ENCODE peak calls at places on chromosomes 11 and 22, in six cellular contexts. X is MCF 10A, I is ELR, K is AG10803, T is C1 segment of cervical spinal cord, D is NCI-H1930. S is an unnamed sample.

GRCh38 chr11:10304495-10305261 is at the start of gene ADM:
- DNase-seq in X (peak), I (peak), K (peak), T (peak), D (peak), S (peak)

GRCh38 chr11:20131744-20132666 is 28.3 kb downstream of the DBX1 start:
- DNase-seq in X (peak), I (peak), K (peak), T (peak), D (no peak), S (peak)

GRCh38 chr22:41833369-41834004 is 582 bp downstream of the SREBF2 start:
- DNase-seq in X (peak), I (peak), K (peak), T (peak), D (no peak), S (peak)

GRCh38 chr11:70399681-70400112 is 1.4 kb downstream of the CTTN start:
- DNase-seq in X (peak), I (peak), K (peak), T (peak), D (no peak), S (peak)

GRCh38 chr11:27464155-27464759 is 8.3 kb downstream of the LGR4 start:
- DNase-seq in X (peak), I (peak), K (no peak), T (no peak), D (no peak), S (peak)

GRCh38 chr22:38751066-38751421 is 4.8 kb downstream of the SUN2 start:
- DNase-seq in X (no peak), I (no peak), K (no peak), T (no peak), D (no peak), S (no peak)

GRCh38 chr11:126992065-126992803 is 8.3 kb downstream of the KIRREL3 start:
- DNase-seq in X (peak), I (peak), K (peak), T (no peak), D (no peak), S (peak)

GRCh38 chr11:134439181-134439580 is 27.1 kb upstream of the B3GAT1 start:
- DNase-seq in X (no peak), I (no peak), K (no peak), T (no peak), D (no peak), S (no peak)

GRCh38 chr11:8959546-8960166 is 4.6 kb downstream of the TMEM9B start:
- DNase-seq in X (peak), I (peak), K (peak), T (no peak), D (peak), S (peak)

GRCh38 chr22:44405661-44406060 is 92.4 kb downstream of the RTL6 start:
- DNase-seq in X (no peak), I (no peak), K (no peak), T (no peak), D (no peak), S (no peak)

GRCh38 chr11:68269414-68270081 is 2.2 kb downstream of the C11orf24 start:
- DNase-seq in X (no peak), I (peak), K (peak), T (no peak), D (no peak), S (peak)

GRCh38 chr22:37433786-37434185 is 6.5 kb upstream of the ELFN2 start:
- DNase-seq in X (no peak), I (no peak), K (no peak), T (no peak), D (no peak), S (no peak)

GRCh38 chr11:45926001-45926401 is 3.5 kb downstream of the LARGE2 start:
- DNase-seq in X (no peak), I (no peak), K (no peak), T (no peak), D (no peak), S (no peak)

GRCh38 chr11:57251491-57252104 is 14.5 kb upstream of the APLNR start:
- DNase-seq in X (peak), I (no peak), K (peak), T (no peak), D (no peak), S (no peak)

S was measured in PC-3.